ENCODE peak calls at places on chromosomes 7 and 10, in ten cellular contexts. L is SW 1271; P is activated CD8-positive, alpha-beta T cell treated with anti-CD3 and anti-CD28 coated beads, Interleukin-2, amount 10 ng/mL, durations not matched to agents 7 days and 5 days; A is WTC11; R is tibial artery; X is naive thymus-derived CD8-positive, alpha-beta T cell; O is Calu3; J is globus pallidus; H is retinal pigment epithelial cell; V is glutamatergic neuron. Q is an unnamed sample.

GRCh38 chr7:81170291-81170690 is 251.4 kb upstream of the SEMA3C start:
- DNase-seq in L (no peak), P (no peak), A (no peak), R (no peak), X (no peak), O (no peak), J (no peak), H (no peak), V (no peak), Q (no peak)

GRCh38 chr7:41007351-41007751 is 695.5 kb downstream of the INHBA start:
- DNase-seq in L (no peak), P (no peak), A (no peak), R (peak; percentile 25), X (no peak), O (peak; percentile 51), J (no peak), H (peak; percentile 17), V (no peak), Q (no peak)

GRCh38 chr10:118832242-118832651 is 77.5 kb upstream of the CACUL1 start:
- DNase-seq in L (no peak), P (no peak), A (no peak), R (peak; percentile 66), X (no peak), O (no peak), J (peak; percentile 28), H (no peak), V (no peak), Q (no peak)

GRCh38 chr10:94622666-94623205 is 60.8 kb upstream of the CYP2C18 start:
- DNase-seq in L (no peak), P (no peak), A (no peak), R (no peak), X (no peak), O (no peak), J (no peak), H (no peak), V (no peak), Q (no peak)

GRCh38 chr10:85946713-85947326 is 419.8 kb downstream of the GRID1 start:
- DNase-seq in L (no peak), P (no peak), A (no peak), R (no peak), X (no peak), O (no peak), J (no peak), H (no peak), V (no peak), Q (no peak)

GRCh38 chr10:112970036-112970435 is 20.0 kb downstream of the TCF7L2 start:
- DNase-seq in L (no peak), P (no peak), A (no peak), R (no peak), X (no peak), O (no peak), J (no peak), H (no peak), V (no peak), Q (no peak)

GRCh38 chr7:149524399-149524798 is 26.8 kb upstream of the ZNF746 start:
- DNase-seq in L (no peak), P (no peak), A (no peak), R (no peak), X (no peak), O (no peak), J (no peak), H (no peak), V (no peak), Q (no peak)

GRCh38 chr10:16893664-16894063 is 76.4 kb upstream of the RSU1 start:
- DNase-seq in L (no peak), P (no peak), A (no peak), R (no peak), X (no peak), O (no peak), J (no peak), H (no peak), V (no peak), Q (no peak)

GRCh38 chr7:21542891-21543527 is at the start of gene DNAH11:
- DNase-seq in L (no peak), P (peak; percentile 40), A (peak; percentile 80), R (no peak), X (no peak), O (peak; percentile 71), J (no peak), H (peak; percentile 7), V (peak; percentile 67), Q (no peak)

GRCh38 chr10:76126607-76127190 is 695.3 kb downstream of the LRMDA start:
- DNase-seq in L (no peak), P (no peak), A (no peak), R (no peak), X (no peak), O (no peak), J (no peak), H (no peak), V (no peak), Q (no peak)

GRCh38 chr10:30943451-30943850 is 88.2 kb downstream of the ZNF438 start:
- DNase-seq in L (no peak), P (no peak), A (no peak), R (no peak), X (no peak), O (no peak), J (no peak), H (no peak), V (no peak), Q (no peak)

GRCh38 chr7:157010588-157011332 is at the start of gene MNX1:
- DNase-seq in L (peak; percentile 70), P (peak; percentile 39), A (peak; percentile 89), R (no peak), X (no peak), O (peak; percentile 96), J (no peak), H (no peak), V (peak; percentile 88), Q (peak; percentile 11)

GRCh38 chr7:96131525-96131924 is 190.4 kb downstream of the SLC25A13 start:
- DNase-seq in L (no peak), P (no peak), A (no peak), R (no peak), X (no peak), O (no peak), J (peak; percentile 16), H (no peak), V (no peak), Q (no peak)

GRCh38 chr10:96863922-96864543 is 31.9 kb downstream of the LCOR start:
- DNase-seq in L (no peak), P (no peak), A (no peak), R (no peak), X (no peak), O (peak; percentile 7), J (no peak), H (no peak), V (no peak), Q (no peak)